ENCODE peak calls at places on chromosome 5, in eight cellular contexts. R is heart right ventricle, B is T1000, I is NCI-H1417 treated with DMSO at 0.1 percent for 48 hours, T is NCI-H1092 treated with DMSO at 0.1 percent for 48 hours, M is HCEC 1CT, G is GM13977, U is H4. S is an unnamed sample.

GRCh38 chr5:78696637-78697036 is 48.1 kb upstream of the LHFPL2 start:
- DNase-seq in R (no peak), B (no peak), I (no peak), T (no peak), M (no peak), G (no peak), U (no peak), S (no peak)

GRCh38 chr5:34869256-34869655 is 30.3 kb downstream of the TTC23L start:
- DNase-seq in R (no peak), B (no peak), I (no peak), T (no peak), M (no peak), G (no peak), U (no peak), S (no peak)

GRCh38 chr5:140926903-140927573 is 939 bp downstream of the PCDHAC1 start:
- DNase-seq in R (peak), B (no peak), I (no peak), T (peak), M (no peak), G (no peak), U (peak), S (peak)

GRCh38 chr5:318341-318897 is 3.1 kb upstream of the AHRR start:
- DNase-seq in R (no peak), B (peak), I (no peak), T (no peak), M (peak), G (peak), U (peak), S (no peak)

GRCh38 chr5:140258016-140258415 is 44.9 kb downstream of the PFDN1 start:
- DNase-seq in R (no peak), B (no peak), I (no peak), T (no peak), M (peak), G (no peak), U (no peak), S (no peak)

GRCh38 chr5:62585751-62586150 is 7.1 kb downstream of the LRRC70 start:
- DNase-seq in R (no peak), B (no peak), I (no peak), T (no peak), M (no peak), G (no peak), U (no peak), S (no peak)

GRCh38 chr5:171397190-171397589 is 9.5 kb downstream of the NPM1 start:
- DNase-seq in R (no peak), B (no peak), I (no peak), T (no peak), M (no peak), G (no peak), U (no peak), S (no peak)

GRCh38 chr5:108184940-108185339 is 197.0 kb downstream of the FBXL17 start:
- DNase-seq in R (no peak), B (no peak), I (no peak), T (no peak), M (no peak), G (no peak), U (no peak), S (no peak)

GRCh38 chr5:9544502-9545300 is 1.2 kb downstream of the SEMA5A start:
- DNase-seq in R (peak), B (peak), I (no peak), T (peak), M (peak), G (peak), U (peak), S (peak)

GRCh38 chr5:124460000-124460399 is 286.4 kb downstream of the ZNF608 start:
- DNase-seq in R (no peak), B (no peak), I (no peak), T (no peak), M (no peak), G (no peak), U (no peak), S (no peak)

GRCh38 chr5:181118369-181118768 is 12.6 kb downstream of the OR2V1 start:
- DNase-seq in R (no peak), B (no peak), I (no peak), T (no peak), M (no peak), G (no peak), U (no peak), S (no peak)

GRCh38 chr5:26847041-26847736 is 191.2 kb downstream of the CDH9 start:
- DNase-seq in R (no peak), B (peak), I (no peak), T (no peak), M (no peak), G (no peak), U (peak), S (peak)

GRCh38 chr5:98997000-98997399 is 68.2 kb upstream of the CHD1 start:
- DNase-seq in R (no peak), B (peak), I (no peak), T (no peak), M (peak), G (no peak), U (peak), S (no peak)

GRCh38 chr5:179276838-179277395 is 68.3 kb downstream of the ADAMTS2 start:
- DNase-seq in R (no peak), B (no peak), I (no peak), T (no peak), M (no peak), G (no peak), U (no peak), S (peak)

GRCh38 chr5:154110781-154111180 is 72.0 kb downstream of the MFAP3 start:
- DNase-seq in R (no peak), B (no peak), I (no peak), T (no peak), M (peak), G (no peak), U (no peak), S (no peak)

S was measured in ELF-1.